ENCODE peak calls at places on chromosomes 2 and 18, in eight cellular contexts. L is heart right ventricle; O is NCI-H82; S is stimulated activated CD8-positive, alpha-beta memory T cell treated with anti-CD3 and anti-CD28 coated beads, Interleukin-7, amount 100 ng/mL, for 1 hour; A is T-helper 17 cell; Q is kidney tubule cell; T is PC-9; W is HT1080. E is an unnamed sample.

GRCh38 chr2:43389581-43390466 is 163.4 kb upstream of the ZFP36L2 start:
- DNase-seq in L (no peak), O (no peak), S (no peak), A (no peak), Q (no peak), T (no peak), W (no peak), E (no peak)

GRCh38 chr2:11583840-11584529 is 50.1 kb downstream of the GREB1 start:
- DNase-seq in L (peak), O (peak), S (peak), A (peak), Q (peak), T (peak), W (peak), E (peak)

GRCh38 chr18:2982452-2983172 is 30.3 kb downstream of the LPIN2 start:
- DNase-seq in L (no peak), O (no peak), S (no peak), A (no peak), Q (peak), T (no peak), W (no peak), E (no peak)

GRCh38 chr2:129797489-129798300 is 181.8 kb upstream of the RAB6C start:
- DNase-seq in L (no peak), O (no peak), S (no peak), A (no peak), Q (no peak), T (no peak), W (no peak), E (no peak)

GRCh38 chr2:231674587-231675334 is 33.6 kb upstream of the PTMA start:
- DNase-seq in L (peak), O (peak), S (no peak), A (peak), Q (peak), T (peak), W (peak), E (no peak)

GRCh38 chr2:218230882-218231281 is 13.9 kb downstream of the ARPC2 start:
- DNase-seq in L (no peak), O (peak), S (no peak), A (no peak), Q (peak), T (no peak), W (peak), E (no peak)

GRCh38 chr2:75018162-75018561 is 59.7 kb downstream of the POLE4 start:
- DNase-seq in L (no peak), O (no peak), S (no peak), A (no peak), Q (no peak), T (no peak), W (no peak), E (no peak)

GRCh38 chr18:2540575-2540974 is 30.7 kb downstream of the METTL4 start:
- DNase-seq in L (no peak), O (no peak), S (no peak), A (no peak), Q (no peak), T (no peak), W (no peak), E (no peak)

GRCh38 chr2:189092936-189093335 is 86.6 kb downstream of the COL5A2 start:
- DNase-seq in L (no peak), O (no peak), S (no peak), A (no peak), Q (no peak), T (no peak), W (no peak), E (no peak)

GRCh38 chr2:11674983-11675382 is 5.0 kb upstream of the NTSR2 start:
- DNase-seq in L (no peak), O (no peak), S (no peak), A (no peak), Q (no peak), T (no peak), W (no peak), E (no peak)

GRCh38 chr2:179995735-179996134 is 11.4 kb downstream of the CWC22 start:
- DNase-seq in L (no peak), O (no peak), S (no peak), A (no peak), Q (peak), T (no peak), W (no peak), E (no peak)

GRCh38 chr18:47050468-47050867 is 15.0 kb upstream of the ELOA2 start:
- DNase-seq in L (no peak), O (peak), S (no peak), A (no peak), Q (peak), T (peak), W (peak), E (no peak)

GRCh38 chr2:105113616-105114275 is 75.9 kb downstream of the MRPS9 start:
- DNase-seq in L (no peak), O (no peak), S (no peak), A (no peak), Q (no peak), T (no peak), W (no peak), E (no peak)

GRCh38 chr2:221490506-221491060 is 81.5 kb downstream of the EPHA4 start:
- DNase-seq in L (no peak), O (peak), S (no peak), A (no peak), Q (no peak), T (no peak), W (no peak), E (no peak)

GRCh38 chr2:144517825-144518699 is 1.9 kb downstream of the ZEB2 start:
- DNase-seq in L (no peak), O (peak), S (no peak), A (no peak), Q (no peak), T (no peak), W (peak), E (no peak)

GRCh38 chr2:37244017-37244416 is 12.6 kb downstream of the NDUFAF7 start:
- DNase-seq in L (no peak), O (no peak), S (no peak), A (no peak), Q (no peak), T (no peak), W (no peak), E (no peak)

GRCh38 chr18:69951182-69951581 is 3.5 kb upstream of the CD226 start:
- DNase-seq in L (no peak), O (no peak), S (no peak), A (no peak), Q (peak), T (no peak), W (no peak), E (no peak)

GRCh38 chr2:8300216-8300615 is 381.6 kb upstream of the ID2 start:
- DNase-seq in L (no peak), O (no peak), S (no peak), A (no peak), Q (no peak), T (no peak), W (no peak), E (no peak)

GRCh38 chr2:181810823-181811695 is 80.5 kb upstream of the ITPRID2 start:
- DNase-seq in L (no peak), O (no peak), S (no peak), A (no peak), Q (peak), T (peak), W (peak), E (peak)

GRCh38 chr2:214481204-214481603 is 70.3 kb downstream of the VWC2L start:
- DNase-seq in L (no peak), O (peak), S (no peak), A (no peak), Q (no peak), T (no peak), W (peak), E (no peak)

GRCh38 chr2:74461187-74462053 is 3.2 kb downstream of the WBP1 start:
- DNase-seq in L (no peak), O (peak), S (no peak), A (no peak), Q (no peak), T (no peak), W (no peak), E (no peak)

GRCh38 chr2:38460313-38460712 is 83.2 kb upstream of the ATL2 start:
- DNase-seq in L (no peak), O (no peak), S (no peak), A (no peak), Q (no peak), T (no peak), W (no peak), E (no peak)

GRCh38 chr2:35081001-35081628 is 1274.5 kb upstream of the CRIM1 start:
- DNase-seq in L (no peak), O (no peak), S (no peak), A (no peak), Q (peak), T (no peak), W (peak), E (no peak)

GRCh38 chr2:3628241-3628679 is 29.7 kb upstream of the ALLC start:
- DNase-seq in L (no peak), O (no peak), S (no peak), A (no peak), Q (no peak), T (no peak), W (no peak), E (no peak)

GRCh38 chr2:111659361-111660281 is 224.4 kb downstream of the ANAPC1 start:
- DNase-seq in L (peak), O (no peak), S (no peak), A (no peak), Q (peak), T (peak), W (peak), E (peak)

GRCh38 chr2:109031481-109032228 is 42.6 kb upstream of the EDAR start:
- DNase-seq in L (peak), O (no peak), S (peak), A (peak), Q (peak), T (no peak), W (no peak), E (no peak)

GRCh38 chr2:11855120-11855760 is 108.8 kb downstream of the LPIN1 start:
- DNase-seq in L (no peak), O (no peak), S (no peak), A (no peak), Q (no peak), T (no peak), W (no peak), E (no peak)

GRCh38 chr18:45984546-45985235 is 17.6 kb upstream of the EPG5 start:
- DNase-seq in L (no peak), O (no peak), S (no peak), A (no peak), Q (no peak), T (no peak), W (no peak), E (no peak)

GRCh38 chr2:171531291-171531690 is 9.0 kb downstream of the CYBRD1 start:
- DNase-seq in L (no peak), O (no peak), S (no peak), A (no peak), Q (peak), T (no peak), W (peak), E (no peak)

GRCh38 chr2:235666240-235666781 is 172.5 kb downstream of the AGAP1 start:
- DNase-seq in L (no peak), O (peak), S (no peak), A (peak), Q (peak), T (peak), W (peak), E (peak)

GRCh38 chr2:28497206-28497605 is 1.3 kb downstream of the PLB1 start:
- DNase-seq in L (no peak), O (no peak), S (no peak), A (no peak), Q (no peak), T (no peak), W (no peak), E (no peak)

GRCh38 chr2:232525796-232526195 is at the start of gene CHRND:
- DNase-seq in L (peak), O (peak), S (no peak), A (no peak), Q (no peak), T (no peak), W (no peak), E (no peak)

GRCh38 chr2:105748564-105748963 is 3.9 kb downstream of the NCK2 start:
- DNase-seq in L (no peak), O (no peak), S (no peak), A (no peak), Q (no peak), T (no peak), W (no peak), E (no peak)

E was measured in keratinocyte.